ENCODE peak calls at places on chromosomes 5 and 9, in nine cellular contexts. G is NCI-H774; F is A172; H is fibroblast of pulmonary artery; E is mesenteric fat pad; S is stimulated activated CD4-positive, alpha-beta T cell treated with anti-CD3 and anti-CD28 coated beads, TNF-alpha, amount 100 ng/mL, for 24 hours; Q is activated T-helper 1 cell treated with anti-CD3 and anti-CD28 coated beads, Interleukin-12 subunit alpha, Interleukin-12 subunit beta, Interleukin-2, Interleukin-4 antibody, amounts not matched to agents 30 ng/mL and 10 ng/mL and 1 ng/mL, durations not matched to agents 14 hours and 24 hours and 36 hours; O is NCI-H2171 treated with DMSO at 0.1 percent for 48 hours; J is trophoblast cell. R is an unnamed sample.

GRCh38 chr9:13898957-13899356 is 415.0 kb downstream of the NFIB start:
- DNase-seq in E (no peak), Q (no peak), J (no peak), O (no peak), F (no peak), S (no peak), H (peak; percentile 47), G (no peak), R (no peak)

GRCh38 chr5:160467555-160468418 is 46.1 kb downstream of the PTTG1 start:
- DNase-seq in Q (peak; percentile 85), E (no peak), S (peak; percentile 85), H (peak; percentile 84), G (no peak), O (no peak), F (peak; percentile 29), J (peak; percentile 11), R (no peak)

GRCh38 chr5:58156977-58157701 is 302.7 kb downstream of the PLK2 start:
- DNase-seq in F (peak; percentile 46), Q (no peak), H (peak; percentile 27), S (no peak), E (no peak), J (peak; percentile 61), G (peak; percentile 26), O (no peak), R (peak; percentile 64)

GRCh38 chr5:10642367-10642766 is 78.5 kb downstream of the ANKRD33B start:
- DNase-seq in F (no peak), J (no peak), E (peak; percentile 53), O (no peak), S (no peak), H (no peak), G (no peak), Q (no peak), R (no peak)

GRCh38 chr5:124377386-124377785 is 369.1 kb downstream of the ZNF608 start:
- DNase-seq in H (no peak), O (no peak), S (no peak), Q (no peak), F (no peak), J (no peak), G (no peak), E (no peak), R (no peak)

GRCh38 chr5:115381911-115382662 is 85.6 kb upstream of the CCDC112 start:
- DNase-seq in J (no peak), Q (no peak), E (no peak), O (no peak), S (no peak), F (no peak), G (no peak), H (no peak), R (no peak)

GRCh38 chr9:120928015-120928719 is 1.6 kb upstream of the TRAF1 start:
- DNase-seq in S (peak; percentile 56), Q (no peak), H (no peak), J (peak; percentile 42), G (no peak), E (no peak), O (no peak), F (no peak), R (no peak)

GRCh38 chr9:127316586-127317383 is 52.2 kb downstream of the GARNL3 start:
- DNase-seq in Q (no peak), F (no peak), E (no peak), S (no peak), H (no peak), G (no peak), J (no peak), O (no peak), R (no peak)

GRCh38 chr9:75445122-75445521 is 356.8 kb downstream of the OSTF1 start:
- DNase-seq in E (no peak), H (no peak), J (no peak), S (no peak), Q (no peak), O (no peak), G (no peak), F (no peak), R (no peak)

GRCh38 chr9:15416880-15417279 is 5.8 kb upstream of the SNAPC3 start:
- DNase-seq in F (peak; percentile 13), S (peak; percentile 8), E (no peak), O (no peak), H (peak; percentile 72), Q (no peak), G (peak; percentile 10), J (peak; percentile 5), R (peak; percentile 24)

GRCh38 chr5:148828461-148829247 is 2.2 kb downstream of the ADRB2 start:
- DNase-seq in Q (no peak), J (no peak), G (no peak), O (no peak), E (no peak), S (no peak), H (no peak), F (no peak), R (no peak)

GRCh38 chr5:69217154-69217731 is 17.4 kb upstream of the CDK7 start:
- DNase-seq in E (no peak), O (no peak), H (no peak), Q (no peak), F (no peak), G (no peak), S (peak; percentile 97), J (peak; percentile 87), R (no peak)

GRCh38 chr9:38128752-38129270 is 59.8 kb upstream of the SHB start:
- DNase-seq in F (no peak), G (no peak), J (no peak), O (no peak), H (no peak), Q (no peak), S (no peak), E (no peak), R (no peak)

R was measured in NCI-H748 treated with DMSO at 0.1 percent for 48 hours.